ENCODE peak calls at places on chromosomes 16 and 17, in nine cellular contexts. L is fibroblast of mammary gland, P is left ventricle myocardium inferior, Q is AG04449, U is endothelial cell, Y is epithelial cell of esophagus, O is ascending aorta, A is pancreas, K is endodermal cell. R is an unnamed sample.

GRCh38 chr17:57667461-57667923 is 77.6 kb downstream of the CCDC182 start:
- DNase-seq in K (no peak), Q (no peak), Y (no peak), A (no peak), U (no peak), P (no peak), O (peak), L (no peak), R (no peak)

GRCh38 chr17:1562178-1562643 is 381 bp downstream of the PITPNA start:
- DNase-seq in A (no peak), O (no peak), L (peak), U (no peak), P (peak), K (peak), Q (no peak), Y (no peak), R (peak)

GRCh38 chr17:57597531-57598453 is 147.3 kb downstream of the CCDC182 start:
- DNase-seq in U (peak), O (peak), Y (peak), K (peak), L (peak), P (peak), A (no peak), Q (peak), R (peak)

GRCh38 chr17:71501716-71502115 is 619.1 kb upstream of the SOX9 start:
- DNase-seq in P (no peak), Y (no peak), A (no peak), U (no peak), L (no peak), Q (no peak), O (no peak), K (no peak), R (no peak)

GRCh38 chr16:89422527-89422904 is 67.8 kb downstream of the ANKRD11 start:
- DNase-seq in Y (no peak), Q (no peak), K (no peak), L (peak), P (no peak), O (peak), A (no peak), U (no peak), R (no peak)

GRCh38 chr17:58334661-58335060 is 6.1 kb upstream of the TSPOAP1 start:
- DNase-seq in Q (no peak), P (no peak), Y (no peak), A (no peak), K (peak), L (no peak), O (no peak), U (no peak), R (no peak)

GRCh38 chr16:89037261-89038152 is 56.1 kb upstream of the ACSF3 start:
- DNase-seq in A (peak), U (peak), P (no peak), Y (peak), L (peak), K (peak), Q (no peak), O (no peak), R (peak)

GRCh38 chr17:16025202-16025601 is 25.6 kb downstream of the TTC19 start:
- DNase-seq in A (no peak), L (no peak), K (no peak), P (no peak), Y (no peak), U (no peak), O (no peak), Q (no peak), R (no peak)

GRCh38 chr17:19386974-19387920 is at the start of gene MFAP4:
- DNase-seq in L (peak), Y (no peak), U (no peak), Q (peak), K (peak), P (peak), A (no peak), O (peak), R (peak)

GRCh38 chr16:50878966-50879615 is 137.2 kb downstream of the CYLD start:
- DNase-seq in P (no peak), A (no peak), L (no peak), O (no peak), Q (no peak), U (no peak), K (no peak), Y (no peak), R (no peak)

GRCh38 chr17:2183346-2183745 is 120.2 kb downstream of the SMG6 start:
- DNase-seq in O (no peak), Y (no peak), U (no peak), K (no peak), P (no peak), A (no peak), Q (no peak), L (no peak), R (no peak)

GRCh38 chr16:8109510-8110369 is 480.6 kb downstream of the TMEM114 start:
- DNase-seq in Y (no peak), O (no peak), L (no peak), U (no peak), Q (no peak), K (no peak), P (no peak), A (no peak), R (no peak)

GRCh38 chr17:40608061-40608581 is 39.5 kb downstream of the SMARCE1 start:
- DNase-seq in L (no peak), U (no peak), P (no peak), K (no peak), Y (no peak), Q (no peak), O (no peak), A (no peak), R (no peak)

GRCh38 chr17:36901506-36901905 is 35.8 kb upstream of the LHX1 start:
- DNase-seq in O (no peak), U (no peak), L (peak), P (no peak), K (peak), Y (peak), A (no peak), Q (no peak), R (no peak)

GRCh38 chr16:88431651-88432050 is 21.4 kb upstream of the ZFPM1 start:
- DNase-seq in A (no peak), L (no peak), P (no peak), Y (no peak), Q (no peak), K (no peak), U (no peak), O (no peak), R (no peak)

GRCh38 chr17:65547253-65547670 is 14.2 kb downstream of the AXIN2 start:
- DNase-seq in Y (no peak), Q (no peak), A (no peak), P (no peak), K (no peak), U (no peak), L (peak), O (no peak), R (no peak)

GRCh38 chr17:3944485-3945388 is 19.5 kb downstream of the ATP2A3 start:
- DNase-seq in U (peak), A (peak), Q (no peak), P (peak), Y (peak), L (peak), K (peak), O (no peak), R (peak)

GRCh38 chr17:17495448-17496188 is 577 bp downstream of the RASD1 start:
- DNase-seq in P (no peak), L (peak), Y (peak), U (peak), O (no peak), Q (no peak), A (peak), K (peak), R (no peak)

GRCh38 chr16:977896-978295 is 3.7 kb upstream of the SOX8 start:
- DNase-seq in A (no peak), Q (no peak), K (no peak), O (no peak), L (no peak), Y (no peak), P (no peak), U (no peak), R (no peak)
- TF ChIP-seq CTCF in A (no peak), Q (no peak), K (no peak), O (no peak), L (no peak), Y (no peak), P (no peak), U (no peak), R (no peak)

DNA sequence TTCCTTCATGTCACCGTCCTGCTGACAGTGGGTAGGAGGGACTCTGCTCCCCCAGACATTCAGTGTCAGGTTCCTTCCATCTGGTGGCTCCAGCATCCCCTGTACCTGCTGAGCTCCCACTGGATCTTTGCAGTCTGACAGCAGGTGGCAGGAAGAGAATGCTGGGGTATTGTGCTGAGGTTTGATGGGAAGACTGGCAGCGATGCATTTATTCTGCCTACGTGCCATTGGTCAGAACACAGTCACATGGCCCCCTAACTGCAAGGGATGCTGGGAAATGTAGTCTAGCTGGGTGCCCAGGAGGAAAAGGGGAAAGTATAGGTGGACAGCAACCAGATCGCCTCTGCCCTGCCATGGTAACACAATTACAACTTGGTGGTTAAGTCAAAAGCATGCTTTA is 44.4 kb downstream of the IRX3 start:
- DNase-seq in O (no peak), L (no peak), Q (no peak), P (no peak), Y (peak), A (no peak), K (peak), U (peak), R (peak)
- TF ChIP-seq CTCF in O (no peak), L (no peak), Q (no peak), P (no peak), Y (no peak), A (no peak), K (peak), U (no peak), R (no peak)

GRCh38 chr16:82061861-82062525 is 26.9 kb downstream of the HSD17B2 start:
- DNase-seq in U (peak), A (no peak), Y (peak), O (no peak), P (no peak), Q (no peak), K (no peak), L (peak), R (no peak)
- TF ChIP-seq CTCF in U (peak), A (no peak), Y (peak), O (no peak), P (peak), Q (peak), K (peak), L (peak), R (peak)

GRCh38 chr17:42967925-42968324 is 3.7 kb upstream of the AARSD1 start:
- DNase-seq in L (no peak), K (no peak), Q (no peak), Y (no peak), A (no peak), O (no peak), P (no peak), U (no peak), R (no peak)

GRCh38 chr17:42969006-42969581 is 4.8 kb upstream of the AARSD1 start:
- DNase-seq in Y (no peak), P (no peak), L (peak), O (no peak), K (no peak), Q (no peak), U (no peak), A (no peak), R (no peak)

DNA sequence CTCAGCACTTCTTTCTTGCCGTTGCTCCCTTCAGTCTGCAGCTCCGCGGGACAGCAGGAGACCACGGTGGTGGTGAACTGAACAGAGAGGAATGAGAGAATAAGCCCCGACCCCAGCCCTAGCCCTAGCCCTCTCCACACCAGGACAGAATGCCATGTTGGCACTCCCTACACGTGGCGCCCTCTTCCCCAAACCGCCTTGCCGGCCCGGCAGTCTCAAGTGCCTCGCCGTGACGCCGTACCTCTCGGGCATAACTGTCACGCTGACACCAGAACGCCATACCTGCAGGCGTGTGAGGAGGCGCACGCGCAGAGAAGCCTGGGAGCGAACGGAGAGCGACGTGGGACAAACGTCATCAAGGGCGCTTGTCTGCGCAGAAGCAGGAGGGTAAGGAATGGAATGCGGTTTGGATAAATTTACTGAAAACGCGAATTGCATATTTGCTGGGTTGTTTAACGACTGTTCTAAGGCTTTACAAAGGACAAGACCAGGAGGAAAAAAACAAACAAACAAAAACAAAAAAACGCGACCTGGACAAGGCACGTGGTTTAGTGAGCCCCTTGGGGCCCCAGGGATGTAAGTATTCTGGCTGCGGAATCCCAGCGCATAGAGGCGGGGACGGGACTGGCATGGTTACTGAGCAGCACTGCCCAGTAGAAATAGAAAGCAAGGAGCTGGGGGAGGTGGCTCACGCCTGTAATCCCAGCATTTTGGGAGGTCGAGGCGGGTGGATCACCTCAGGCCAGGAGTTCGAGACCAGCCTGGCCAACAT is at the start of gene AARSD1:
- DNase-seq in P (peak), Q (peak), U (peak), L (peak), A (peak), Y (peak), O (peak), K (peak), R (peak)
- TF ChIP-seq CTCF in P (no peak), Q (no peak), U (no peak), L (no peak), A (no peak), Y (no peak), O (no peak), K (no peak), R (no peak)

GRCh38 chr17:74748279-74748528 is 224 bp upstream of the NHERF1 start:
- DNase-seq in Y (no peak), P (no peak), K (no peak), O (no peak), A (no peak), U (no peak), L (no peak), Q (no peak), R (no peak)
- TF ChIP-seq CTCF in Y (no peak), P (peak), K (no peak), O (peak), A (no peak), U (no peak), L (no peak), Q (no peak), R (no peak)

DNA sequence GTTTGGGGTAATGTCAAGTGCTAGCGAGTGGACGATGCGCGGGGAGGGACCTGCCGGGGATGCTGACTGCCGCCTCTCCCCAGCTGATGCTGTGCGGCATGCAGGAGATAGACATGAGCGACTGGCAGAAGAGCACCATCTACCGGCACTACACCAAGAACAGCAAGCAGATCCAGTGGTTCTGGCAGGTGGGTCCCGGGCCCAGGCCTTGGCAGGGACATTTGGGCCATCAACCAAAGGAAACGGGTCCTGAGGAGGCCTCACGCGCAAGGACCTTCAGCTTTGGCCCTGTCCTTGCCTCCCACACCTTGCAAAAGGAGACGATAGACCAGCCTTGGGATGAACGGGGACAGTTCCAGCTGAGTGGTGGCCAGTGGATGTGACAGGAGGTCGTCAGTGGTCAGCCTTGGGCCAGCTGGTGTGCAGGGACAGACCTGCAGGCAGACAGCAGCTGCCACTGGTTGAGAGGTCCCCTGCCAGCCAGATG is 13.6 kb upstream of the CLEC18A start:
- DNase-seq in Q (no peak), A (no peak), Y (peak), K (no peak), O (no peak), L (no peak), P (no peak), U (no peak), R (peak)
- TF ChIP-seq CTCF in Q (peak), A (no peak), Y (peak), K (peak), O (no peak), L (peak), P (peak), U (no peak), R (no peak)

GRCh38 chr17:82257473-82257872 is 16.0 kb downstream of the CSNK1D start:
- DNase-seq in Q (no peak), P (no peak), Y (peak), O (no peak), A (peak), L (peak), U (no peak), K (peak), R (peak)

GRCh38 chr17:82253179-82253544 is 20.3 kb downstream of the CSNK1D start:
- DNase-seq in P (no peak), Y (no peak), Q (no peak), K (no peak), A (no peak), U (no peak), O (no peak), L (no peak), R (peak)

GRCh38 chr17:82252511-82253178 is 20.9 kb downstream of the CSNK1D start:
- DNase-seq in A (peak), Y (no peak), U (no peak), P (no peak), Q (no peak), O (no peak), L (no peak), K (no peak), R (peak)

GRCh38 chr17:82256242-82256894 is 17.1 kb downstream of the CSNK1D start:
- DNase-seq in O (no peak), Y (no peak), Q (no peak), P (no peak), A (no peak), U (no peak), K (no peak), L (no peak), R (no peak)

DNA sequence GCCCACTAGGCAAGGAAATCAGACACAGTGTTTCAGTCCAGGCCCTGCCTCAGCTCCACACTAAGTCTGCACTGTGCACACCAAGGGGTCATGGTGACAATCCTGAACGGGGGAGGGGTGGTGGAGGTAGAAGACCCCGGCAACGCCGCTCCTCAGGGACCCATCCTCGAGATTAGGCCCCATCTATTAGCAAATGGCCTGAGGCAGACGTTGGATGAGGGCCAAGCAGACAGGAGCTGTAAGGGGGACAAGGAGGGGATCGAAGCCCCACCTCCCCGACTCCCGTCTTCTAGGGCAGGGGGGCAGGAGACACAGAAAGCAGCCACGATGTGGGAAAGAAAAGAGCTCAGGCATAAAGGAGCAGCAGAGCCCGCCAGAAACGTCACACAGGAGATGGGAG is 17.9 kb downstream of the CSNK1D start:
- DNase-seq in O (no peak), L (no peak), Y (no peak), Q (no peak), K (no peak), A (peak), U (no peak), P (no peak), R (no peak)
- TF ChIP-seq CTCF in O (no peak), L (no peak), Y (no peak), Q (no peak), K (no peak), A (no peak), U (no peak), P (no peak), R (no peak)

GRCh38 chr16:69941251-69942098 is 9.7 kb upstream of the CLEC18A start:
- DNase-seq in P (no peak), K (no peak), Y (no peak), A (no peak), O (no peak), U (no peak), L (peak), Q (no peak), R (no peak)

GRCh38 chr16:69942099-69942491 is 9.0 kb upstream of the CLEC18A start:
- DNase-seq in Y (no peak), P (no peak), A (no peak), Q (no peak), U (no peak), K (no peak), O (no peak), L (no peak), R (no peak)

GRCh38 chr16:69940676-69941075 is 10.5 kb upstream of the CLEC18A start:
- DNase-seq in Y (no peak), A (peak), K (no peak), L (no peak), U (no peak), P (no peak), O (no peak), Q (no peak), R (no peak)

GRCh38 chr16:69939821-69940585 is 11.1 kb upstream of the CLEC18A start:
- DNase-seq in U (no peak), K (no peak), A (peak), Y (no peak), O (no peak), Q (no peak), L (no peak), P (no peak), R (no peak)

GRCh38 chr16:69942627-69943170 is 8.4 kb upstream of the CLEC18A start:
- DNase-seq in U (no peak), O (no peak), K (no peak), Q (no peak), Y (no peak), L (no peak), P (no peak), A (no peak), R (no peak)
- TF ChIP-seq CTCF in U (no peak), O (no peak), K (no peak), Q (no peak), Y (no peak), L (no peak), P (no peak), A (no peak), R (no peak)

GRCh38 chr17:73422121-73422520 is 110.3 kb upstream of the CDC42EP4 start:
- DNase-seq in K (no peak), L (no peak), O (no peak), P (no peak), Q (no peak), Y (no peak), A (no peak), U (no peak), R (no peak)

GRCh38 chr17:73419896-73420295 is 108.1 kb upstream of the CDC42EP4 start:
- DNase-seq in K (no peak), U (no peak), P (no peak), O (no peak), Y (no peak), A (no peak), L (no peak), Q (no peak), R (no peak)

GRCh38 chr17:73423159-73423715 is 111.4 kb upstream of the CDC42EP4 start:
- DNase-seq in A (no peak), L (no peak), Q (no peak), Y (no peak), P (no peak), O (no peak), K (no peak), U (no peak), R (no peak)

GRCh38 chr17:73419051-73419450 is 107.2 kb upstream of the CDC42EP4 start:
- DNase-seq in K (no peak), Y (no peak), O (no peak), Q (no peak), L (no peak), P (no peak), U (no peak), A (no peak), R (no peak)

GRCh38 chr17:73420897-73421296 is 109.1 kb upstream of the CDC42EP4 start:
- DNase-seq in O (no peak), Q (no peak), L (peak), K (peak), A (no peak), P (no peak), Y (peak), U (peak), R (no peak)
- TF ChIP-seq CTCF in O (no peak), Q (peak), L (peak), K (peak), A (no peak), P (no peak), Y (peak), U (no peak), R (no peak)

R was measured in glutamatergic neuron.